ENCODE peak calls at places on chromosome 11, in seven cellular contexts. One of them, this sample, is unnamed.

GRCh38 chr11:57313071-57313787 is 11.5 kb downstream of the TNKS1BP1 start:
- DNase-seq in tibial artery: peak
- DNase-seq in lung: no peak
- DNase-seq in fibroblast of mammary gland: no peak
- DNase-seq in pancreas: no peak
- DNase-seq in neural crest cell: no peak
- DNase-seq in lower leg skin: no peak
- DNase-seq in this sample: no peak

GRCh38 chr11:44814881-44815592 is 88.3 kb downstream of the TSPAN18 start:
- DNase-seq in tibial artery: no peak
- DNase-seq in pancreas: no peak
- DNase-seq in lung: no peak
- DNase-seq in lower leg skin: no peak
- DNase-seq in fibroblast of mammary gland: peak
- DNase-seq in neural crest cell: no peak
- DNase-seq in this sample: peak

GRCh38 chr11:70503201-70503877 is 105.0 kb downstream of the CTTN start:
- DNase-seq in lower leg skin: no peak
- DNase-seq in tibial artery: no peak
- DNase-seq in lung: no peak
- DNase-seq in fibroblast of mammary gland: no peak
- DNase-seq in neural crest cell: no peak
- DNase-seq in pancreas: no peak
- DNase-seq in this sample: no peak

GRCh38 chr11:77142091-77142975 is 14.3 kb downstream of the MYO7A start:
- DNase-seq in pancreas: no peak
- DNase-seq in lung: no peak
- DNase-seq in lower leg skin: no peak
- DNase-seq in fibroblast of mammary gland: no peak
- DNase-seq in tibial artery: no peak
- DNase-seq in neural crest cell: no peak
- DNase-seq in this sample: no peak

GRCh38 chr11:95088946-95089619 is 563 bp upstream of the ENDOD1 start:
- DNase-seq in lung: no peak
- DNase-seq in fibroblast of mammary gland: no peak
- DNase-seq in tibial artery: no peak
- DNase-seq in lower leg skin: no peak
- DNase-seq in pancreas: no peak
- DNase-seq in neural crest cell: no peak
- DNase-seq in this sample: peak

GRCh38 chr11:46290021-46290420 is 12.6 kb downstream of the CREB3L1 start:
- DNase-seq in lung: no peak
- DNase-seq in neural crest cell: no peak
- DNase-seq in tibial artery: no peak
- DNase-seq in pancreas: no peak
- DNase-seq in lower leg skin: no peak
- DNase-seq in fibroblast of mammary gland: no peak
- DNase-seq in this sample: peak

GRCh38 chr11:46237248-46238077 is 40.0 kb upstream of the CREB3L1 start:
- DNase-seq in pancreas: peak
- DNase-seq in tibial artery: peak
- DNase-seq in lower leg skin: peak
- DNase-seq in neural crest cell: peak
- DNase-seq in lung: peak
- DNase-seq in fibroblast of mammary gland: peak
- DNase-seq in this sample: peak

GRCh38 chr11:118205979-118206611 is 18.7 kb downstream of the JAML start:
- DNase-seq in pancreas: no peak
- DNase-seq in fibroblast of mammary gland: no peak
- DNase-seq in neural crest cell: no peak
- DNase-seq in lung: no peak
- DNase-seq in lower leg skin: no peak
- DNase-seq in tibial artery: no peak
- DNase-seq in this sample: no peak

GRCh38 chr11:126698576-126698975 is 302.0 kb downstream of the KIRREL3 start:
- DNase-seq in fibroblast of mammary gland: no peak
- DNase-seq in tibial artery: no peak
- DNase-seq in lower leg skin: no peak
- DNase-seq in pancreas: no peak
- DNase-seq in lung: no peak
- DNase-seq in neural crest cell: no peak
- DNase-seq in this sample: no peak

GRCh38 chr11:66192181-66192888 is 76.1 kb upstream of the RAB1B start:
- DNase-seq in fibroblast of mammary gland: no peak
- DNase-seq in neural crest cell: no peak
- DNase-seq in lung: no peak
- DNase-seq in tibial artery: no peak
- DNase-seq in lower leg skin: no peak
- DNase-seq in pancreas: no peak
- DNase-seq in this sample: no peak

GRCh38 chr11:130246719-130247118 is 68.0 kb downstream of the ZBTB44 start:
- DNase-seq in fibroblast of mammary gland: peak
- DNase-seq in tibial artery: no peak
- DNase-seq in pancreas: no peak
- DNase-seq in neural crest cell: no peak
- DNase-seq in lower leg skin: no peak
- DNase-seq in lung: no peak
- DNase-seq in this sample: peak

GRCh38 chr11:14789879-14790484 is 102.0 kb downstream of the CYP2R1 start:
- DNase-seq in fibroblast of mammary gland: peak
- DNase-seq in neural crest cell: no peak
- DNase-seq in tibial artery: no peak
- DNase-seq in lung: no peak
- DNase-seq in pancreas: no peak
- DNase-seq in lower leg skin: no peak
- DNase-seq in this sample: no peak

GRCh38 chr11:36041988-36042606 is 98.2 kb downstream of the LDLRAD3 start:
- DNase-seq in lung: no peak
- DNase-seq in pancreas: no peak
- DNase-seq in fibroblast of mammary gland: peak
- DNase-seq in lower leg skin: no peak
- DNase-seq in neural crest cell: no peak
- DNase-seq in tibial artery: no peak
- DNase-seq in this sample: no peak
- TF ChIP-seq CTCF in lung: no peak
- TF ChIP-seq CTCF in pancreas: peak
- TF ChIP-seq CTCF in fibroblast of mammary gland: peak
- TF ChIP-seq CTCF in lower leg skin: no peak
- TF ChIP-seq CTCF in neural crest cell: peak
- TF ChIP-seq CTCF in tibial artery: peak
- TF ChIP-seq CTCF in this sample: peak

GRCh38 chr11:62726156-62727006 is 876 bp downstream of the HNRNPUL2 start:
- DNase-seq in fibroblast of mammary gland: no peak
- DNase-seq in pancreas: peak
- DNase-seq in tibial artery: peak
- DNase-seq in lung: no peak
- DNase-seq in neural crest cell: no peak
- DNase-seq in lower leg skin: peak
- DNase-seq in this sample: no peak

GRCh38 chr11:62724171-62724570 is 3.1 kb downstream of the HNRNPUL2 start:
- DNase-seq in pancreas: no peak
- DNase-seq in lung: no peak
- DNase-seq in lower leg skin: no peak
- DNase-seq in tibial artery: no peak
- DNase-seq in neural crest cell: no peak
- DNase-seq in fibroblast of mammary gland: no peak
- DNase-seq in this sample: no peak

GRCh38 chr11:62719302-62719978 is 7.8 kb downstream of the HNRNPUL2 start:
- DNase-seq in tibial artery: no peak
- DNase-seq in fibroblast of mammary gland: peak
- DNase-seq in lower leg skin: no peak
- DNase-seq in lung: no peak
- DNase-seq in neural crest cell: no peak
- DNase-seq in pancreas: no peak
- DNase-seq in this sample: peak

GRCh38 chr11:62725686-62726085 is 1.6 kb downstream of the HNRNPUL2 start:
- DNase-seq in tibial artery: no peak
- DNase-seq in pancreas: no peak
- DNase-seq in lung: no peak
- DNase-seq in neural crest cell: no peak
- DNase-seq in lower leg skin: no peak
- DNase-seq in fibroblast of mammary gland: no peak
- DNase-seq in this sample: no peak

GRCh38 chr11:62721994-62722393 is 5.3 kb downstream of the HNRNPUL2 start:
- DNase-seq in fibroblast of mammary gland: peak
- DNase-seq in tibial artery: no peak
- DNase-seq in pancreas: no peak
- DNase-seq in lung: no peak
- DNase-seq in neural crest cell: no peak
- DNase-seq in lower leg skin: no peak
- DNase-seq in this sample: peak
- TF ChIP-seq CTCF in fibroblast of mammary gland: peak
- TF ChIP-seq CTCF in tibial artery: no peak
- TF ChIP-seq CTCF in pancreas: no peak
- TF ChIP-seq CTCF in lung: no peak
- TF ChIP-seq CTCF in neural crest cell: no peak
- TF ChIP-seq CTCF in lower leg skin: no peak
- TF ChIP-seq CTCF in this sample: no peak

GRCh38 chr11:108121274-108122155 is at the start of gene ACAT1:
- DNase-seq in neural crest cell: peak
- DNase-seq in lower leg skin: peak
- DNase-seq in fibroblast of mammary gland: peak
- DNase-seq in lung: peak
- DNase-seq in pancreas: peak
- DNase-seq in tibial artery: peak
- DNase-seq in this sample: peak
- TF ChIP-seq CTCF in neural crest cell: peak
- TF ChIP-seq CTCF in lower leg skin: no peak
- TF ChIP-seq CTCF in fibroblast of mammary gland: no peak
- TF ChIP-seq CTCF in lung: no peak
- TF ChIP-seq CTCF in pancreas: peak
- TF ChIP-seq CTCF in tibial artery: peak
- TF ChIP-seq CTCF in this sample: no peak

GRCh38 chr11:68506908-68507307 is 46.4 kb downstream of the PPP6R3 start:
- DNase-seq in pancreas: no peak
- DNase-seq in lung: no peak
- DNase-seq in neural crest cell: no peak
- DNase-seq in fibroblast of mammary gland: peak
- DNase-seq in tibial artery: no peak
- DNase-seq in lower leg skin: no peak
- DNase-seq in this sample: no peak
- TF ChIP-seq CTCF in pancreas: no peak
- TF ChIP-seq CTCF in lung: no peak
- TF ChIP-seq CTCF in neural crest cell: no peak
- TF ChIP-seq CTCF in fibroblast of mammary gland: no peak
- TF ChIP-seq CTCF in tibial artery: no peak
- TF ChIP-seq CTCF in lower leg skin: no peak
- TF ChIP-seq CTCF in this sample: no peak

GRCh38 chr11:61611309-61611708 is 30.4 kb upstream of the SYT7 start:
- DNase-seq in neural crest cell: no peak
- DNase-seq in pancreas: no peak
- DNase-seq in lower leg skin: no peak
- DNase-seq in tibial artery: no peak
- DNase-seq in fibroblast of mammary gland: no peak
- DNase-seq in lung: no peak
- DNase-seq in this sample: no peak

GRCh38 chr11:61607920-61608599 is 27.2 kb upstream of the SYT7 start:
- DNase-seq in pancreas: no peak
- DNase-seq in lower leg skin: no peak
- DNase-seq in lung: no peak
- DNase-seq in tibial artery: no peak
- DNase-seq in fibroblast of mammary gland: no peak
- DNase-seq in neural crest cell: no peak
- DNase-seq in this sample: no peak

GRCh38 chr11:61610905-61611304 is 30.0 kb upstream of the SYT7 start:
- DNase-seq in neural crest cell: no peak
- DNase-seq in tibial artery: no peak
- DNase-seq in lung: no peak
- DNase-seq in lower leg skin: no peak
- DNase-seq in fibroblast of mammary gland: no peak
- DNase-seq in pancreas: no peak
- DNase-seq in this sample: no peak

GRCh38 chr11:61609000-61609969 is 28.4 kb upstream of the SYT7 start:
- DNase-seq in fibroblast of mammary gland: no peak
- DNase-seq in lung: no peak
- DNase-seq in neural crest cell: no peak
- DNase-seq in pancreas: no peak
- DNase-seq in tibial artery: no peak
- DNase-seq in lower leg skin: no peak
- DNase-seq in this sample: no peak

GRCh38 chr11:61609970-61610347 is 29.1 kb upstream of the SYT7 start:
- DNase-seq in tibial artery: no peak
- DNase-seq in neural crest cell: no peak
- DNase-seq in lower leg skin: no peak
- DNase-seq in fibroblast of mammary gland: no peak
- DNase-seq in lung: no peak
- DNase-seq in pancreas: no peak
- DNase-seq in this sample: peak
- TF ChIP-seq CTCF in tibial artery: no peak
- TF ChIP-seq CTCF in neural crest cell: peak
- TF ChIP-seq CTCF in lower leg skin: no peak
- TF ChIP-seq CTCF in fibroblast of mammary gland: peak
- TF ChIP-seq CTCF in lung: no peak
- TF ChIP-seq CTCF in pancreas: no peak
- TF ChIP-seq CTCF in this sample: no peak

GRCh38 chr11:31799036-31799793 is 11.9 kb downstream of the PAX6 start:
- DNase-seq in lower leg skin: no peak
- DNase-seq in lung: no peak
- DNase-seq in tibial artery: no peak
- DNase-seq in fibroblast of mammary gland: no peak
- DNase-seq in pancreas: no peak
- DNase-seq in neural crest cell: peak
- DNase-seq in this sample: no peak
- TF ChIP-seq CTCF in lower leg skin: no peak
- TF ChIP-seq CTCF in lung: no peak
- TF ChIP-seq CTCF in tibial artery: no peak
- TF ChIP-seq CTCF in fibroblast of mammary gland: no peak
- TF ChIP-seq CTCF in pancreas: no peak
- TF ChIP-seq CTCF in neural crest cell: peak
- TF ChIP-seq CTCF in this sample: no peak

GRCh38 chr11:58711832-58712231 is 19.9 kb downstream of the GLYAT start:
- DNase-seq in fibroblast of mammary gland: no peak
- DNase-seq in neural crest cell: no peak
- DNase-seq in pancreas: no peak
- DNase-seq in lower leg skin: no peak
- DNase-seq in lung: no peak
- DNase-seq in tibial artery: no peak
- DNase-seq in this sample: no peak

DNA sequence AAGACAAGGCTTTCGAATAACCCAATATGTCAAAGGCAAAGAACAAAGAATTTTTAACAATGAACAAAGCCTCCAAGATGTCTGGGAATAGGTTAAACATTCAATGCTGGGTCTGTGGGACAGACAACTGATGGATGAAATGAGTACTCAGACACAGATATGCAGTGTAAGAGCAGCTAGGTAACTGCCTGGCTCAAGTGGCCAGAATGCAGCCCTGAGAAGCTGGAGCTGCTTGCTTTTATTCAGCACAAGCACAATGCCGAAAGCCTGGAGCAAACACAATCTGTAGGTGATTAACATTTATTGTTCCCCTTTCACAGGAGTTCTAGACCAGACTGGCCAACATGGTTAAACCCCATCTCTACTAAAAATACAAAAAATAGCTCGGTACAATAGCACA is 24.0 kb downstream of the GLYAT start:
- DNase-seq in fibroblast of mammary gland: no peak
- DNase-seq in lower leg skin: no peak
- DNase-seq in lung: no peak
- DNase-seq in pancreas: no peak
- DNase-seq in tibial artery: no peak
- DNase-seq in neural crest cell: no peak
- DNase-seq in this sample: no peak
- TF ChIP-seq CTCF in fibroblast of mammary gland: no peak
- TF ChIP-seq CTCF in lower leg skin: no peak
- TF ChIP-seq CTCF in lung: no peak
- TF ChIP-seq CTCF in pancreas: no peak
- TF ChIP-seq CTCF in tibial artery: no peak
- TF ChIP-seq CTCF in neural crest cell: no peak
- TF ChIP-seq CTCF in this sample: no peak

This sample was measured in foreskin fibroblast.